ENCODE peak calls at places on chromosomes 7 and 10, in seven cellular contexts. K, U, Y, N, G, F and P are unnamed samples.

GRCh38 chr7:155669717-155670505 is 25.4 kb downstream of the RBM33 start:
- DNase-seq in U (no peak), Y (no peak), F (peak), K (no peak), N (no peak), G (peak), P (no peak)

GRCh38 chr7:3089493-3089892 is 45.8 kb upstream of the CARD11 start:
- DNase-seq in F (no peak), N (no peak), K (no peak), Y (no peak), G (peak), U (no peak), P (peak)

GRCh38 chr7:120996333-120996982 is 7.9 kb downstream of the CPED1 start:
- DNase-seq in K (peak), Y (no peak), U (peak), G (peak), N (peak), F (peak), P (peak)

GRCh38 chr10:132457328-132458070 is 60.5 kb downstream of the PWWP2B start:
- DNase-seq in U (no peak), K (no peak), Y (no peak), G (no peak), N (no peak), F (no peak), P (no peak)

GRCh38 chr7:131164025-131164899 is 163.4 kb upstream of the MKLN1 start:
- DNase-seq in Y (no peak), G (peak), K (no peak), U (no peak), F (peak), N (no peak), P (peak)

GRCh38 chr7:118169146-118169545 is 14.8 kb upstream of the LSM8 start:
- DNase-seq in K (no peak), G (peak), N (no peak), F (no peak), U (no peak), Y (no peak), P (no peak)

GRCh38 chr10:79229830-79230562 is 117.3 kb upstream of the PPIF start:
- DNase-seq in Y (no peak), U (no peak), N (no peak), F (no peak), G (no peak), K (no peak), P (no peak)

GRCh38 chr7:140517546-140518369 is 38.5 kb upstream of the MKRN1 start:
- DNase-seq in Y (peak), U (peak), F (peak), K (peak), N (peak), G (peak), P (peak)

GRCh38 chr7:55179897-55180682 is 161.3 kb downstream of the EGFR start:
- DNase-seq in N (no peak), U (no peak), G (peak), Y (no peak), K (no peak), F (peak), P (no peak)

GRCh38 chr7:17318146-17318545 is 19.7 kb downstream of the AHR start:
- DNase-seq in G (no peak), U (no peak), N (no peak), Y (no peak), K (no peak), F (peak), P (peak)

GRCh38 chr7:30162622-30163124 is 27.9 kb downstream of the MTURN start:
- DNase-seq in U (no peak), N (no peak), G (peak), F (peak), K (no peak), Y (no peak), P (peak)

GRCh38 chr10:88990528-88991160 is at the start of gene FAS:
- DNase-seq in K (peak), G (peak), U (peak), N (peak), Y (peak), F (peak), P (peak)

GRCh38 chr10:6108631-6109443 is 20.0 kb downstream of the RBM17 start:
- DNase-seq in N (no peak), K (peak), U (no peak), G (peak), Y (peak), F (peak), P (peak)

GRCh38 chr7:108046952-108047506 is 44.1 kb upstream of the LAMB1 start:
- DNase-seq in Y (no peak), G (no peak), K (no peak), N (no peak), U (no peak), F (no peak), P (no peak)

GRCh38 chr7:137167609-137168008 is 175.9 kb downstream of the PTN start:
- DNase-seq in G (no peak), K (no peak), U (no peak), F (no peak), N (no peak), Y (no peak), P (no peak)

GRCh38 chr7:103694304-103694703 is 248.3 kb upstream of the SLC26A5 start:
- DNase-seq in Y (no peak), K (no peak), N (no peak), F (no peak), U (no peak), G (no peak), P (no peak)

GRCh38 chr10:53122265-53122664 is 349.7 kb upstream of the MBL2 start:
- DNase-seq in K (no peak), G (no peak), F (no peak), U (no peak), Y (no peak), N (no peak), P (no peak)

GRCh38 chr10:74078037-74078436 is 72.6 kb downstream of the AP3M1 start:
- DNase-seq in F (peak), Y (peak), G (peak), U (no peak), K (no peak), N (no peak), P (peak)

GRCh38 chr7:105638324-105638723 is 57.0 kb upstream of the EFCAB10 start:
- DNase-seq in K (no peak), U (no peak), N (no peak), F (no peak), Y (no peak), G (no peak), P (no peak)

GRCh38 chr10:71554671-71555070 is 158.0 kb downstream of the CDH23 start:
- DNase-seq in Y (no peak), U (no peak), F (no peak), N (no peak), K (no peak), G (no peak), P (no peak)

GRCh38 chr10:79069325-79070090 is 742 bp downstream of the ZMIZ1 start:
- DNase-seq in Y (peak), N (peak), F (peak), G (peak), U (no peak), K (peak), P (peak)

GRCh38 chr7:5472432-5473315 is 49.0 kb upstream of the TNRC18 start:
- DNase-seq in G (no peak), U (no peak), Y (no peak), F (no peak), K (no peak), N (no peak), P (no peak)

GRCh38 chr10:131495892-131496291 is 184.4 kb upstream of the TCERG1L start:
- DNase-seq in F (no peak), U (no peak), Y (no peak), K (no peak), G (no peak), N (no peak), P (no peak)

GRCh38 chr10:17883621-17884020 is 68.1 kb upstream of the SLC39A12 start:
- DNase-seq in G (no peak), F (no peak), N (no peak), U (no peak), Y (no peak), K (peak), P (no peak)

GRCh38 chr7:40793132-40793531 is 658.3 kb downstream of the SUGCT start:
- DNase-seq in Y (no peak), N (no peak), G (peak), U (no peak), F (peak), K (no peak), P (peak)

GRCh38 chr7:132145466-132145865 is 430.8 kb downstream of the PLXNA4 start:
- DNase-seq in G (peak), K (peak), U (no peak), F (peak), N (no peak), Y (no peak), P (peak)

GRCh38 chr7:98163704-98164478 is 47.3 kb upstream of the BHLHA15 start:
- DNase-seq in K (peak), Y (no peak), F (peak), N (peak), U (peak), G (peak), P (peak)

GRCh38 chr7:949021-949934 is 5.2 kb downstream of the ADAP1 start:
- DNase-seq in U (no peak), G (no peak), Y (no peak), N (no peak), K (no peak), F (no peak), P (no peak)

GRCh38 chr10:128448796-128449195 is 322.6 kb upstream of the MKI67 start:
- DNase-seq in N (no peak), F (no peak), K (no peak), G (no peak), U (no peak), Y (no peak), P (no peak)

GRCh38 chr7:134332892-134333291 is 16.2 kb upstream of the SLC35B4 start:
- DNase-seq in U (no peak), Y (no peak), F (no peak), K (no peak), G (no peak), N (no peak), P (no peak)

GRCh38 chr7:148303295-148304013 is 287.1 kb upstream of the C7orf33 start:
- DNase-seq in U (peak), F (peak), N (peak), K (peak), G (peak), Y (no peak), P (no peak)